ENCODE peak calls at places on chromosomes 4 and X, in seven cellular contexts. M is brain microvascular endothelial cell, F is psoas muscle, A is Calu3, G is fibroblast of the aortic adventitia, C is heart left ventricle, R is fibroblast of mammary gland. X is an unnamed sample.

GRCh38 chr4:177131736-177132135 is 177.9 kb upstream of the NEIL3 start:
- DNase-seq in M (no peak), F (no peak), A (no peak), G (no peak), C (no peak), R (no peak), X (no peak)

GRCh38 chr4:145881991-145882390 is 56.6 kb downstream of the ZNF827 start:
- DNase-seq in M (no peak), F (no peak), A (peak), G (no peak), C (no peak), R (no peak), X (no peak)

GRCh38 chrX:21883258-21883657 is 27.5 kb downstream of the YY2 start:
- DNase-seq in M (peak), F (no peak), A (no peak), G (no peak), C (no peak), R (no peak), X (no peak)

GRCh38 chrX:12950851-12951589 is 23.9 kb upstream of the TMSB4X start:
- DNase-seq in M (no peak), F (no peak), A (peak), G (no peak), C (no peak), R (no peak), X (no peak)

GRCh38 chrX:153526801-153527599 is 9.6 kb downstream of the ATP2B3 start:
- DNase-seq in M (no peak), F (no peak), A (no peak), G (no peak), C (no peak), R (no peak), X (no peak)

GRCh38 chr4:3803946-3804345 is 37.8 kb downstream of the ADRA2C start:
- DNase-seq in M (no peak), F (no peak), A (no peak), G (no peak), C (no peak), R (no peak), X (no peak)

GRCh38 chr4:1567808-1568581 is 116.1 kb downstream of the FAM53A start:
- DNase-seq in M (no peak), F (peak), A (no peak), G (no peak), C (peak), R (no peak), X (no peak)

GRCh38 chr4:121360496-121360895 is 20.3 kb downstream of the QRFPR start:
- DNase-seq in M (no peak), F (no peak), A (no peak), G (no peak), C (no peak), R (peak), X (no peak)

GRCh38 chr4:36128689-36129088 is 115.6 kb downstream of the ARAP2 start:
- DNase-seq in M (no peak), F (no peak), A (no peak), G (no peak), C (no peak), R (peak), X (no peak)

GRCh38 chrX:106707771-106708454 is 18.6 kb upstream of the RNF128 start:
- DNase-seq in M (peak), F (no peak), A (no peak), G (peak), C (no peak), R (peak), X (peak)

GRCh38 chrX:153934473-153935325 is at the start of gene NAA10:
- DNase-seq in M (no peak), F (peak), A (peak), G (peak), C (peak), R (peak), X (peak)

GRCh38 chr4:81652069-81652478 is 180.4 kb upstream of the RASGEF1B start:
- DNase-seq in M (no peak), F (no peak), A (no peak), G (no peak), C (no peak), R (no peak), X (no peak)

GRCh38 chr4:5460106-5460801 is 248.1 kb downstream of the EVC2 start:
- DNase-seq in M (peak), F (no peak), A (no peak), G (peak), C (peak), R (peak), X (no peak)

GRCh38 chr4:175560628-175561027 is 251.4 kb downstream of the GPM6A start:
- DNase-seq in M (peak), F (no peak), A (no peak), G (peak), C (no peak), R (peak), X (peak)

GRCh38 chr4:38489924-38490639 is 173.9 kb upstream of the KLF3 start:
- DNase-seq in M (peak), F (no peak), A (peak), G (peak), C (peak), R (no peak), X (peak)

GRCh38 chr4:6088950-6089349 is 70.7 kb upstream of the C4orf50 start:
- DNase-seq in M (no peak), F (no peak), A (no peak), G (no peak), C (no peak), R (no peak), X (no peak)

GRCh38 chr4:153488719-153489384 is 22.7 kb downstream of the TMEM131L start:
- DNase-seq in M (peak), F (peak), A (no peak), G (no peak), C (peak), R (no peak), X (no peak)

GRCh38 chrX:2262679-2263055 is 238.1 kb downstream of the DHRSX start:
- DNase-seq in M (no peak), F (no peak), A (no peak), G (no peak), C (no peak), R (no peak), X (no peak)

GRCh38 chrX:40157228-40158035 is 59.7 kb upstream of the BCOR start:
- DNase-seq in M (no peak), F (no peak), A (no peak), G (no peak), C (no peak), R (no peak), X (no peak)

GRCh38 chrX:17822351-17822750 is 38.7 kb downstream of the RAI2 start:
- DNase-seq in M (no peak), F (no peak), A (no peak), G (peak), C (no peak), R (peak), X (no peak)

GRCh38 chrX:124194209-124194608 is 138.3 kb upstream of the TEX13D start:
- DNase-seq in M (no peak), F (peak), A (no peak), G (no peak), C (peak), R (no peak), X (no peak)

GRCh38 chr4:47837582-47838294 is at the start of gene CORIN:
- DNase-seq in M (no peak), F (no peak), A (no peak), G (no peak), C (peak), R (no peak), X (no peak)

GRCh38 chrX:53642326-53642725 is 44.2 kb downstream of the HUWE1 start:
- DNase-seq in M (no peak), F (no peak), A (no peak), G (no peak), C (no peak), R (no peak), X (no peak)

GRCh38 chr4:136748165-136748564 is 784.1 kb downstream of the PCDH18 start:
- DNase-seq in M (no peak), F (no peak), A (no peak), G (peak), C (no peak), R (no peak), X (no peak)

GRCh38 chrX:4670606-4671005 is 957.2 kb upstream of the PRKX start:
- DNase-seq in M (no peak), F (no peak), A (peak), G (no peak), C (no peak), R (no peak), X (no peak)

GRCh38 chr4:75598390-75598789 is 31.9 kb downstream of the CDKL2 start:
- DNase-seq in M (no peak), F (no peak), A (no peak), G (peak), C (no peak), R (peak), X (peak)

GRCh38 chrX:48703642-48704481 is 7.3 kb downstream of the SUV39H1 start:
- DNase-seq in M (no peak), F (no peak), A (peak), G (peak), C (no peak), R (peak), X (peak)

GRCh38 chrX:70128071-70128470 is 5.2 kb upstream of the IGBP1 start:
- DNase-seq in M (no peak), F (no peak), A (no peak), G (no peak), C (no peak), R (no peak), X (no peak)

GRCh38 chr4:57550143-57550542 is 440.0 kb upstream of the IGFBP7 start:
- DNase-seq in M (no peak), F (no peak), A (no peak), G (no peak), C (no peak), R (no peak), X (no peak)

GRCh38 chr4:128384091-128384520 is 96.5 kb upstream of the PGRMC2 start:
- DNase-seq in M (peak), F (no peak), A (no peak), G (peak), C (no peak), R (no peak), X (peak)

GRCh38 chr4:17232575-17233253 is 279.2 kb downstream of the QDPR start:
- DNase-seq in M (peak), F (no peak), A (no peak), G (peak), C (peak), R (peak), X (peak)

GRCh38 chr4:77073981-77074865 is 1.6 kb downstream of the CCNI start:
- DNase-seq in M (no peak), F (no peak), A (no peak), G (peak), C (no peak), R (peak), X (no peak)

GRCh38 chr4:88007304-88008132 is at the start of gene PKD2:
- DNase-seq in M (peak), F (peak), A (peak), G (peak), C (peak), R (peak), X (peak)

GRCh38 chr4:54661686-54662085 is 3.9 kb downstream of the KIT start:
- DNase-seq in M (peak), F (no peak), A (no peak), G (peak), C (no peak), R (peak), X (peak)

GRCh38 chrX:68650491-68650890 is 3.0 kb downstream of the STARD8 start:
- DNase-seq in M (peak), F (no peak), A (no peak), G (no peak), C (no peak), R (peak), X (peak)

GRCh38 chrX:19682712-19683331 is 167.5 kb upstream of the MAP3K15 start:
- DNase-seq in M (peak), F (peak), A (no peak), G (peak), C (peak), R (peak), X (peak)

GRCh38 chr4:107252621-107253020 is 216.5 kb upstream of the DKK2 start:
- DNase-seq in M (no peak), F (no peak), A (no peak), G (peak), C (no peak), R (no peak), X (no peak)

DNA sequence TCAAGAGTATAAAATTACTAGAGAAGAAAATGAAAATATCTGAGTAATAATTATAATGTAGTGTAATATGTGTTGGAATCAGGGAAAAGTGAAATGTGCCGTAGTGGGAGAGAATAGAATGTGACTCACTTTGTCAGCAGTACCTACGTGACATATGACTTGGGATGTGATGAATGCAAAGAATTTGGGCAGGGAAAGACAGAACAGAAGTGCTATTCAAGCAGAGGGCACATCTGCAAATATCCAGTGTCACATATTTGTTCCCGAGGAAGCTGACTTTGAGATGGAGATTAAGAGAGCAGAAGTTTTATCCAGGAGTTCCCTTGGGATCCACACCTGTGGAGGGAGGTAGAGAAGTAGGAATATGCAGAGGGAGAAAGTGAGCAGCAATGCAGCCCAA is 69.3 kb upstream of the HS3ST1 start:
- DNase-seq in M (no peak), F (no peak), A (peak), G (no peak), C (no peak), R (no peak), X (no peak)
- TF ChIP-seq CTCF in M (no peak), F (no peak), A (no peak), G (no peak), C (no peak), R (no peak), X (no peak)

GRCh38 chr4:151855747-151856146 is 94.9 kb upstream of the GATB start:
- DNase-seq in M (no peak), F (no peak), A (no peak), G (no peak), C (no peak), R (no peak), X (no peak)
- TF ChIP-seq CTCF in M (no peak), F (no peak), A (no peak), G (no peak), C (no peak), R (no peak), X (no peak)

DNA sequence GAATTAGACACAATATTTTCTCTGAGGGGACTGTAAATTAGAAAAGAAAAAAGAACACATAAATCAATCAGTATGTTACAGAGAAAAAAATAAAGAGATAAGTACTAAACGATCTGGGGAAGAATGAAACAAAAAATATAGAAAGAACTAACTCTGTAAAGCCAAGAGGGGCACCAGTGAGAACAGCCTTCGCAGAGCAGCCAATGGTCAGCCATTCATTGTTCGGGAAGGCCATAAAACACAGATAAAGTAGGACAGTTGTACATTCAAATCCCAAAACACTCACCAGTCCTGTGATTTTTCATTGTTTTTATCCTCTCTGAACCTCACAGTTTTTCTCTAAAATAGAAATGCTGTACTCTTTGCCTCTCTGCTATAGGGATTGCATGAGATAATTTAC is 127.9 kb downstream of the NEK1 start:
- DNase-seq in M (peak), F (no peak), A (no peak), G (peak), C (no peak), R (peak), X (no peak)
- TF ChIP-seq CTCF in M (peak), F (no peak), A (no peak), G (peak), C (no peak), R (no peak), X (peak)

DNA sequence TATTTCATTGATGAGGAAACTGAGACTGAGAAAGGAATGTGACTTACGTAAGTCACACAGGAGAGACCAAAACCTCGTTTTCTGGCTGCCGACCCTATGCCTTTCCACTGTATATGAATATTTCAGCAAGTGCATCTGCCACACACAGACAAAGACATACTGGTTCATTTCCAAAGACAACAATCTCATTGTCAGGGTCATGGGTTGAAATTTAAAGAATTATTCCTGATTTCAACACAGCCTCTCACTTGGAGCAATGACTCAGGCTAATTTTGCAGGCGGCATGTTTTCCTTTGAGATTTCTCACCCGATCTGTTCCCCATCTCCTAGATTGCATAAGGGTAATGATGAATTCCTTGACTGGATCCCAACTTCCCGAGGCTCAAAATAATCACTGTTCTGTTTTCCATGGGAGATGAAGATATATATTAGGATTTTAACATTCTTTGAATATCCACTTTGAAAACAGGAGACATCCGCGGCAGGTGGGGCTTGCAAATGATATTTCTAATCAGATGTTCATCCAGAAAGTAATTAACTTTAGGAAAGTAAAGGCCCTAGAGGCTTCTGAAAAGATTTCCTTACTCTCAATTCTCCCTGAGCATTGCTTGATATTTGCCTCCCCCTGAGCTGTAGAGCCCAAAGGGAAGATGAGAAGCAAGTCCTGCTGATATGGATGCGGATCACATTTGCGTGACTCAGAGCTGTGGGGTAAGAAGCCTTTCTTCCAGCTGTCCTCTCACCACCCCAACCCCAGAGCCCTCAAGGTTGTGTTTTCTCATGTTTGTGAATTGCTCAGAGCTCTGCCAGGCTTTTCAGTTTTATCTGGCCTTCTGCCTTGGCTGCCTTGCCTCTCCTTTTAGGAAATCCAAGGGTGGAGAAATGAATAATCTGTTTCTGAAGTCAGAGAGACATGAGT is 361.1 kb upstream of the BOD1L1 start:
- DNase-seq in M (peak), F (peak), A (no peak), G (peak), C (peak), R (peak), X (peak)
- TF ChIP-seq CTCF in M (no peak), F (no peak), A (no peak), G (no peak), C (no peak), R (no peak), X (no peak)

GRCh38 chr4:86935833-86936721 is 1.3 kb downstream of the AFF1 start:
- DNase-seq in M (peak), F (peak), A (peak), G (peak), C (peak), R (peak), X (peak)
- TF ChIP-seq CTCF in M (no peak), F (no peak), A (no peak), G (no peak), C (no peak), R (no peak), X (no peak)

GRCh38 chr4:73137121-73137520 is 67.6 kb upstream of the COX18 start:
- DNase-seq in M (no peak), F (no peak), A (no peak), G (no peak), C (no peak), R (no peak), X (no peak)

GRCh38 chr4:73129319-73129718 is 59.8 kb upstream of the COX18 start:
- DNase-seq in M (no peak), F (no peak), A (no peak), G (no peak), C (no peak), R (no peak), X (no peak)

GRCh38 chr4:73127839-73128448 is 58.4 kb upstream of the COX18 start:
- DNase-seq in M (peak), F (no peak), A (peak), G (no peak), C (no peak), R (peak), X (peak)

GRCh38 chr4:73133784-73134183 is 64.3 kb upstream of the COX18 start:
- DNase-seq in M (no peak), F (no peak), A (no peak), G (no peak), C (no peak), R (no peak), X (no peak)

GRCh38 chr4:73131281-73131680 is 61.8 kb upstream of the COX18 start:
- DNase-seq in M (no peak), F (no peak), A (no peak), G (no peak), C (no peak), R (no peak), X (no peak)
- TF ChIP-seq CTCF in M (no peak), F (no peak), A (no peak), G (no peak), C (no peak), R (no peak), X (no peak)

DNA sequence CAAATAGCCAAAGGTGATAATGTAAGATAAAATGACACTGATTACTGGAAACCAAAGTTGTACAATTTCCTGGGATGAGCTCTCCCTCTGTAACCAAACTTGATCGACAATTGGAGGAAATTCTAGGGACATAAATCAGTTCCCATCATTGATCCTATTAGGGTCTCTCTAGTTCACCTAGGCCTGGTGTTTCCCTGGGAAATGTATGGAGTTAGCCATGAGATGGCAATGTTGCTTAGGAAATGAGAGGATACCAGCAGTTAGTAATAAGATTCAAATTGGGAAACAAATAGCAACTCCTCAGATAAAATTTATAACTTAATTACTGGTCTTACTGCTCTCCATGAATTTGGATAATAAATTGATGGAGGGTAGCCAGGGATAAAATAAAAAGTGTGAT is 52.2 kb downstream of the SPATA18 start:
- DNase-seq in M (no peak), F (no peak), A (no peak), G (peak), C (no peak), R (peak), X (no peak)
- TF ChIP-seq CTCF in M (peak), F (peak), A (no peak), G (peak), C (no peak), R (peak), X (peak)

X was measured in HFFc6.